ENCODE peak calls at places on chromosomes 11 and 22, in seven cellular contexts. One of them, this sample, is unnamed.

GRCh38 chr11:73359930-73360742 is 16.1 kb upstream of the RELT start:
- DNase-seq in endodermal cell: peak
- DNase-seq in tibial nerve: no peak
- DNase-seq in esophagus muscularis mucosa: no peak
- DNase-seq in transverse colon: no peak
- DNase-seq in PC-9: no peak
- DNase-seq in psoas muscle: peak
- DNase-seq in this sample: no peak

GRCh38 chr11:122692444-122692843 is 36.9 kb downstream of the UBASH3B start:
- DNase-seq in endodermal cell: peak
- DNase-seq in tibial nerve: no peak
- DNase-seq in esophagus muscularis mucosa: no peak
- DNase-seq in transverse colon: no peak
- DNase-seq in PC-9: peak
- DNase-seq in psoas muscle: no peak
- DNase-seq in this sample: no peak

GRCh38 chr11:8754241-8754640 is 71.6 kb downstream of the RPL27A start:
- DNase-seq in endodermal cell: no peak
- DNase-seq in tibial nerve: no peak
- DNase-seq in esophagus muscularis mucosa: no peak
- DNase-seq in transverse colon: no peak
- DNase-seq in PC-9: no peak
- DNase-seq in psoas muscle: no peak
- DNase-seq in this sample: no peak

GRCh38 chr11:126790550-126790981 is 210.0 kb downstream of the KIRREL3 start:
- DNase-seq in endodermal cell: peak
- DNase-seq in tibial nerve: no peak
- DNase-seq in esophagus muscularis mucosa: no peak
- DNase-seq in transverse colon: no peak
- DNase-seq in PC-9: no peak
- DNase-seq in psoas muscle: no peak
- DNase-seq in this sample: no peak

GRCh38 chr22:28766628-28767027 is 5.9 kb upstream of the CCDC117 start:
- DNase-seq in endodermal cell: no peak
- DNase-seq in tibial nerve: no peak
- DNase-seq in esophagus muscularis mucosa: no peak
- DNase-seq in transverse colon: no peak
- DNase-seq in PC-9: no peak
- DNase-seq in psoas muscle: no peak
- DNase-seq in this sample: no peak

GRCh38 chr11:34667810-34668582 is 47.1 kb downstream of the EHF start:
- DNase-seq in endodermal cell: no peak
- DNase-seq in tibial nerve: no peak
- DNase-seq in esophagus muscularis mucosa: no peak
- DNase-seq in transverse colon: no peak
- DNase-seq in PC-9: peak
- DNase-seq in psoas muscle: no peak
- DNase-seq in this sample: no peak

GRCh38 chr11:76736773-76737495 is 46.2 kb upstream of the TSKU start:
- DNase-seq in endodermal cell: no peak
- DNase-seq in tibial nerve: no peak
- DNase-seq in esophagus muscularis mucosa: no peak
- DNase-seq in transverse colon: no peak
- DNase-seq in PC-9: no peak
- DNase-seq in psoas muscle: no peak
- DNase-seq in this sample: no peak

GRCh38 chr11:121323208-121323607 is 30.6 kb downstream of the SC5D start:
- DNase-seq in endodermal cell: no peak
- DNase-seq in tibial nerve: no peak
- DNase-seq in esophagus muscularis mucosa: no peak
- DNase-seq in transverse colon: no peak
- DNase-seq in PC-9: no peak
- DNase-seq in psoas muscle: no peak
- DNase-seq in this sample: no peak

GRCh38 chr11:63917685-63918523 is 940 bp upstream of the RCOR2 start:
- DNase-seq in endodermal cell: peak
- DNase-seq in tibial nerve: peak
- DNase-seq in esophagus muscularis mucosa: no peak
- DNase-seq in transverse colon: peak
- DNase-seq in PC-9: peak
- DNase-seq in psoas muscle: peak
- DNase-seq in this sample: no peak

GRCh38 chr11:77066229-77067023 is at the start of gene CAPN5:
- DNase-seq in endodermal cell: peak
- DNase-seq in tibial nerve: peak
- DNase-seq in esophagus muscularis mucosa: peak
- DNase-seq in transverse colon: peak
- DNase-seq in PC-9: peak
- DNase-seq in psoas muscle: peak
- DNase-seq in this sample: peak

GRCh38 chr11:37184371-37184770 is 586.3 kb upstream of the RAG2 start:
- DNase-seq in endodermal cell: no peak
- DNase-seq in tibial nerve: no peak
- DNase-seq in esophagus muscularis mucosa: no peak
- DNase-seq in transverse colon: no peak
- DNase-seq in PC-9: no peak
- DNase-seq in psoas muscle: no peak
- DNase-seq in this sample: no peak

GRCh38 chr11:72643547-72643946 is 30.7 kb downstream of the PDE2A start:
- DNase-seq in endodermal cell: no peak
- DNase-seq in tibial nerve: no peak
- DNase-seq in esophagus muscularis mucosa: no peak
- DNase-seq in transverse colon: no peak
- DNase-seq in PC-9: peak
- DNase-seq in psoas muscle: peak
- DNase-seq in this sample: no peak

GRCh38 chr11:42407379-42407778 is 904.4 kb upstream of the API5 start:
- DNase-seq in endodermal cell: peak
- DNase-seq in tibial nerve: no peak
- DNase-seq in esophagus muscularis mucosa: no peak
- DNase-seq in transverse colon: no peak
- DNase-seq in PC-9: no peak
- DNase-seq in psoas muscle: no peak
- DNase-seq in this sample: peak

GRCh38 chr22:37623075-37624016 is 14.7 kb downstream of the GGA1 start:
- DNase-seq in endodermal cell: peak
- DNase-seq in tibial nerve: no peak
- DNase-seq in esophagus muscularis mucosa: no peak
- DNase-seq in transverse colon: peak
- DNase-seq in PC-9: no peak
- DNase-seq in psoas muscle: peak
- DNase-seq in this sample: no peak

GRCh38 chr11:93219440-93219839 is 21.6 kb upstream of the SLC36A4 start:
- DNase-seq in endodermal cell: no peak
- DNase-seq in tibial nerve: no peak
- DNase-seq in esophagus muscularis mucosa: no peak
- DNase-seq in transverse colon: no peak
- DNase-seq in PC-9: no peak
- DNase-seq in psoas muscle: no peak
- DNase-seq in this sample: no peak

GRCh38 chr11:18844753-18845367 is 53.3 kb upstream of the PTPN5 start:
- DNase-seq in endodermal cell: no peak
- DNase-seq in tibial nerve: no peak
- DNase-seq in esophagus muscularis mucosa: no peak
- DNase-seq in transverse colon: no peak
- DNase-seq in PC-9: peak
- DNase-seq in psoas muscle: no peak
- DNase-seq in this sample: no peak

GRCh38 chr11:95571861-95572260 is 217.7 kb downstream of the FAM76B start:
- DNase-seq in endodermal cell: no peak
- DNase-seq in tibial nerve: no peak
- DNase-seq in esophagus muscularis mucosa: no peak
- DNase-seq in transverse colon: no peak
- DNase-seq in PC-9: no peak
- DNase-seq in psoas muscle: no peak
- DNase-seq in this sample: no peak

GRCh38 chr11:2924821-2925675 is 4.2 kb downstream of the PHLDA2 start:
- DNase-seq in endodermal cell: no peak
- DNase-seq in tibial nerve: no peak
- DNase-seq in esophagus muscularis mucosa: no peak
- DNase-seq in transverse colon: peak
- DNase-seq in PC-9: no peak
- DNase-seq in psoas muscle: no peak
- DNase-seq in this sample: no peak

DNA sequence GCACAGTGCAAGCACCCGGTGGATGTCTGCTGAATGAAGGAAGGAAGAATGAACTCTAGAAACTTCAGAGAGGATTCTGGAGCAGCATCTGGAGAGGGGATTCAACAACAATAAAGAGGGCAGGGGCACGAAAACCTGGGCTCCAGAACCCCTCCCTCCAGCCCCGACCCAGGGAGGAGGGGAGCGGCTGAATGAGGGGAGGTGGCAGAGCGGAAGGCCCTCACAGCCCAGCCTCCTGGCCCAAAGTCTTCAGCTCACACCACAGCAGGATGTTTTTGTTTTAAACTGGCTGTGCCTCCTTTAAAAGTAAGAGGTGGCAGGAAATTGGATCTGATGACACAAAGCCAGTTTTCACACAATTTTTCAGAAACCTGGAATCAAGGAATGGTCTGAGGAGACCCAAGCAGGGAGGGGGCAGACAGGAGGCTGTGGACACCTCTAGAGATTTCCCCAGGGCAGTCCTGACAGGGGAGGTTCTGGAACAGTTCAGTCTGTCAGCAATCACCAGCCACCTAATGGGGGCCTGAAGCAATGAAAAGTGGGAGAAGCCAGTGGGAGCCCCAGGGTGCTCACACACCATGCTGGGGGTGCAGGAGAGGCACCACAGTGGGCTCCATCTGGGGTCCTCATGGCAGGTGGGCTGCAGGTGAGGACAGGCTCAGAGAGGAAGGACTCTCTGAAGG is 44.4 kb upstream of the TCF20 start:
- DNase-seq in endodermal cell: no peak
- DNase-seq in tibial nerve: no peak
- DNase-seq in esophagus muscularis mucosa: no peak
- DNase-seq in transverse colon: no peak
- DNase-seq in PC-9: no peak
- DNase-seq in psoas muscle: no peak
- DNase-seq in this sample: no peak
- H3K27ac ChIP-seq in endodermal cell: peak
- H3K27ac ChIP-seq in tibial nerve: no peak
- H3K27ac ChIP-seq in esophagus muscularis mucosa: no peak
- H3K27ac ChIP-seq in transverse colon: peak
- H3K27ac ChIP-seq in PC-9: peak
- H3K27ac ChIP-seq in psoas muscle: no peak
- H3K27ac ChIP-seq in this sample: no peak

DNA sequence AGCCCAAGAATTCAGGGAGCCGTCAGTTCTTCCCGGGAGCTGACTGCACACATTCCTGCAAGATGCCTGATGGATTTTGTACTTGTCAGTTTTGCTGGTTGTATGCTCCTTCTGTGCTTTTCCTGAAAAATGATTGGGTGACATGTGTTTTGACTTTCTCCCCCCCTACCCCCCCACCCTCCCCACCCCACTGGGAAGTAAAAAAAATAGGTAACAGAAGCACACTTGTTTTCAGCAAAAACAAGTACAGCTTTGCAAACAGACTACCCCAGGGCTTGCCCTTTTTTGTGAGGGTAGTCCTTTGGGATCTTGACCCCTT is 1.1 kb downstream of the PPFIA1 start:
- DNase-seq in endodermal cell: no peak
- DNase-seq in tibial nerve: no peak
- DNase-seq in esophagus muscularis mucosa: no peak
- DNase-seq in transverse colon: no peak
- DNase-seq in PC-9: no peak
- DNase-seq in psoas muscle: no peak
- DNase-seq in this sample: no peak
- H3K27ac ChIP-seq in endodermal cell: no peak
- H3K27ac ChIP-seq in tibial nerve: no peak
- H3K27ac ChIP-seq in esophagus muscularis mucosa: no peak
- H3K27ac ChIP-seq in transverse colon: peak
- H3K27ac ChIP-seq in PC-9: peak
- H3K27ac ChIP-seq in psoas muscle: peak
- H3K27ac ChIP-seq in this sample: no peak

GRCh38 chr22:36287881-36288515 is 35.1 kb downstream of the APOL1 start:
- DNase-seq in endodermal cell: no peak
- DNase-seq in tibial nerve: no peak
- DNase-seq in esophagus muscularis mucosa: no peak
- DNase-seq in transverse colon: no peak
- DNase-seq in PC-9: peak
- DNase-seq in psoas muscle: no peak
- DNase-seq in this sample: no peak

GRCh38 chr22:36285017-36285416 is 32.1 kb downstream of the APOL1 start:
- DNase-seq in endodermal cell: no peak
- DNase-seq in tibial nerve: no peak
- DNase-seq in esophagus muscularis mucosa: no peak
- DNase-seq in transverse colon: no peak
- DNase-seq in PC-9: no peak
- DNase-seq in psoas muscle: peak
- DNase-seq in this sample: no peak

GRCh38 chr22:36286096-36286957 is 33.4 kb downstream of the APOL1 start:
- DNase-seq in endodermal cell: peak
- DNase-seq in tibial nerve: peak
- DNase-seq in esophagus muscularis mucosa: peak
- DNase-seq in transverse colon: peak
- DNase-seq in PC-9: peak
- DNase-seq in psoas muscle: peak
- DNase-seq in this sample: peak

GRCh38 chr22:36284171-36284571 is 31.2 kb downstream of the APOL1 start:
- DNase-seq in endodermal cell: no peak
- DNase-seq in tibial nerve: no peak
- DNase-seq in esophagus muscularis mucosa: no peak
- DNase-seq in transverse colon: no peak
- DNase-seq in PC-9: peak
- DNase-seq in psoas muscle: no peak
- DNase-seq in this sample: no peak

DNA sequence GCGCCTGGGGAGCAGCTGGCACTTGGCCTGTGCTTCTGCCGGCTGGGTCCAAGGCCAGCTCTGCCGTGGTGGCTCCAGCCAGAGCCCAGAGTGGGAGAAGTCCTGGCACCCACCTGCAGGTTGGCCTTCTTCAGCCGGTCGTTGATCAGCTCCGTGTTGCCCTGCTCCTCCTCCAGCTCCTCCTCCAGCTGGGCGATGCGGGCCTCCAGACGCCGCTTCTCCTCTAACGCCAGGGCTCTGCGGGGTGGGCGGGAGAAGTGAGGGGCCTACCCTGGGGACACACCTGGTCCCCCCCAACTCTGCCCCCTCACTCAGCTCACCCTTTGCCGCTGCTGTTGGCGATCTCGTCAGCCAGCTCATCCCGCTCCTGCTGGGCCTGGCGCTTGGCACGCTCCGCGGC is 32.6 kb downstream of the APOL1 start:
- DNase-seq in endodermal cell: no peak
- DNase-seq in tibial nerve: no peak
- DNase-seq in esophagus muscularis mucosa: no peak
- DNase-seq in transverse colon: no peak
- DNase-seq in PC-9: no peak
- DNase-seq in psoas muscle: no peak
- DNase-seq in this sample: no peak
- H3K27ac ChIP-seq in endodermal cell: no peak
- H3K27ac ChIP-seq in tibial nerve: peak
- H3K27ac ChIP-seq in esophagus muscularis mucosa: peak
- H3K27ac ChIP-seq in transverse colon: peak
- H3K27ac ChIP-seq in PC-9: no peak
- H3K27ac ChIP-seq in psoas muscle: no peak
- H3K27ac ChIP-seq in this sample: no peak

DNA sequence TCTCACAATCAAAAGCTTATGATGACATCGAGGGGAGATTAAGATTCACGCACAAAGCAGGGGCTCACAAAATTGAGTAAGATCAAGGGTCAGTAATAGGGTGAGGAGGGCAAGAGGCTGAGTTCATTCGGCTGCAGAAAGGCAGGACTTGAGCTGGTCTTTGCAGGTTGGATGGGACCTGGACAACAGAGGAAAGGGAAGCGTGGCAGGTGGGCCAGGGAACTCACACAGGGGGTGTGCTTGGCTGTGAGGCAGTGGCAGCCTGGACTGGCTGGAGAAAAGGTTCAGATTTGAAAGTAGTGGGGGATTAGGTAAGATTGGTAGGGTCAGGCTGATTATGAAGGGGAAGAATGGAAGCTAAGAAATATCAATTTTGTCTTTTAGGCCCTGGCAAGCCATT is 161.6 kb downstream of the PKNOX2 start:
- DNase-seq in endodermal cell: no peak
- DNase-seq in tibial nerve: no peak
- DNase-seq in esophagus muscularis mucosa: no peak
- DNase-seq in transverse colon: no peak
- DNase-seq in PC-9: no peak
- DNase-seq in psoas muscle: no peak
- DNase-seq in this sample: no peak
- H3K27ac ChIP-seq in endodermal cell: no peak
- H3K27ac ChIP-seq in tibial nerve: no peak
- H3K27ac ChIP-seq in esophagus muscularis mucosa: no peak
- H3K27ac ChIP-seq in transverse colon: no peak
- H3K27ac ChIP-seq in PC-9: no peak
- H3K27ac ChIP-seq in psoas muscle: no peak
- H3K27ac ChIP-seq in this sample: no peak